ENCODE peak calls at places on chromosomes 7 and 10, in eight cellular contexts. W is thyroid gland, C is Peyer's patch, M is endothelial cell of umbilical vein, B is stomach, X is HCT116, O is H54, D is NB4. J is an unnamed sample.

GRCh38 chr10:71729023-71729649 is 9.6 kb upstream of the C10orf105 start:
- DNase-seq in W (peak), B (peak), C (peak), M (no peak), O (peak), X (no peak), D (peak), J (peak)

GRCh38 chr7:134605978-134606923 is 40.4 kb upstream of the BPGM start:
- DNase-seq in W (peak), X (peak), B (peak), O (peak), C (peak), M (peak), D (peak), J (peak)

GRCh38 chr10:29947701-29948060 is 111.7 kb downstream of the JCAD start:
- DNase-seq in X (no peak), B (no peak), W (no peak), C (no peak), O (no peak), M (no peak), D (no peak), J (no peak)

GRCh38 chr7:51732066-51732465 is 415.5 kb upstream of the COBL start:
- DNase-seq in O (no peak), W (peak), D (no peak), X (no peak), B (no peak), C (no peak), M (no peak), J (no peak)

GRCh38 chr7:80923211-80923612 is 4.4 kb upstream of the SEMA3C start:
- DNase-seq in C (no peak), B (no peak), O (no peak), W (no peak), X (no peak), D (no peak), M (no peak), J (no peak)

GRCh38 chr10:89478739-89479116 is 56.7 kb downstream of the SLC16A12 start:
- DNase-seq in C (no peak), O (no peak), X (no peak), W (no peak), M (no peak), D (no peak), B (no peak), J (no peak)

GRCh38 chr10:129843131-129843541 is 120.9 kb downstream of the EBF3 start:
- DNase-seq in M (no peak), B (no peak), D (no peak), W (no peak), O (no peak), X (no peak), C (no peak), J (no peak)

GRCh38 chr7:33485746-33486491 is 356.6 kb downstream of the BBS9 start:
- DNase-seq in X (no peak), W (no peak), C (no peak), B (no peak), D (no peak), O (no peak), M (no peak), J (no peak)

GRCh38 chr10:49612513-49613159 is 1.2 kb upstream of the CHAT start:
- DNase-seq in M (no peak), O (no peak), W (no peak), D (peak), C (peak), X (no peak), B (no peak), J (no peak)

GRCh38 chr10:60816624-60817023 is 38.3 kb downstream of the CDK1 start:
- DNase-seq in X (peak), O (peak), D (peak), C (no peak), W (peak), B (peak), M (peak), J (peak)

GRCh38 chr10:24494236-24494635 is 229.5 kb downstream of the ARHGAP21 start:
- DNase-seq in W (no peak), X (no peak), O (no peak), M (no peak), B (no peak), D (no peak), C (no peak), J (no peak)

GRCh38 chr7:155787171-155787851 is 25.0 kb downstream of the SHH start:
- DNase-seq in X (no peak), M (no peak), W (no peak), C (peak), B (no peak), O (no peak), D (peak), J (no peak)

GRCh38 chr7:37065779-37066271 is 341.5 kb upstream of the AOAH start:
- DNase-seq in W (no peak), B (no peak), O (no peak), D (no peak), C (no peak), M (peak), X (no peak), J (no peak)

GRCh38 chr7:74665296-74665938 is 7.9 kb downstream of the GTF2I start:
- DNase-seq in C (no peak), M (no peak), D (no peak), W (no peak), B (no peak), O (no peak), X (no peak), J (no peak)

GRCh38 chr7:102111063-102111757 is 175.5 kb upstream of the SH2B2 start:
- DNase-seq in B (no peak), C (no peak), W (no peak), X (no peak), D (no peak), M (no peak), O (no peak), J (no peak)

GRCh38 chr10:61939575-61940301 is 38.2 kb downstream of the ARID5B start:
- DNase-seq in X (no peak), C (no peak), D (no peak), O (no peak), M (peak), B (no peak), W (no peak), J (no peak)

GRCh38 chr7:19113001-19113349 is 4.5 kb downstream of the TWIST1 start:
- DNase-seq in M (no peak), W (no peak), D (no peak), B (no peak), X (no peak), C (no peak), O (no peak), J (no peak)

GRCh38 chr10:126097558-126098215 is 201.3 kb downstream of the FANK1 start:
- DNase-seq in X (no peak), O (no peak), W (no peak), B (no peak), C (no peak), M (no peak), D (no peak), J (no peak)

GRCh38 chr7:22589641-22590141 is 89.7 kb upstream of the STEAP1B start:
- DNase-seq in W (peak), C (no peak), M (peak), B (no peak), O (no peak), D (no peak), X (no peak), J (no peak)

GRCh38 chr7:156025675-156026074 is 213.4 kb upstream of the SHH start:
- DNase-seq in O (no peak), X (no peak), C (no peak), M (no peak), D (no peak), B (peak), W (no peak), J (no peak)

GRCh38 chr7:41996381-41997035 is 240.5 kb downstream of the GLI3 start:
- DNase-seq in X (no peak), D (no peak), O (peak), M (peak), W (no peak), B (no peak), C (no peak), J (no peak)

GRCh38 chr10:100129424-100129823 is 47.8 kb upstream of the CPN1 start:
- DNase-seq in W (no peak), O (no peak), M (peak), B (no peak), D (no peak), C (no peak), X (no peak), J (no peak)

GRCh38 chr7:142871260-142872105 is 14.1 kb downstream of the TRPV6 start:
- DNase-seq in B (no peak), C (no peak), D (no peak), W (no peak), X (no peak), M (no peak), O (no peak), J (no peak)

GRCh38 chr10:79111427-79111826 is 42.7 kb downstream of the ZMIZ1 start:
- DNase-seq in W (no peak), X (no peak), D (no peak), O (peak), C (no peak), B (no peak), M (no peak), J (peak)

GRCh38 chr10:74047304-74047703 is 49.4 kb downstream of the VCL start:
- DNase-seq in W (no peak), B (no peak), X (no peak), O (no peak), M (no peak), D (peak), C (no peak), J (no peak)

GRCh38 chr10:116706281-116706680 is 36.1 kb downstream of the HSPA12A start:
- DNase-seq in M (no peak), C (no peak), W (no peak), X (no peak), D (no peak), B (no peak), O (no peak), J (no peak)

GRCh38 chr10:72320676-72321247 is 34.0 kb downstream of the DNAJB12 start:
- DNase-seq in C (peak), D (peak), O (peak), M (peak), W (peak), B (peak), X (peak), J (peak)

GRCh38 chr7:351256-351655 is 61.3 kb downstream of the FOXL3 start:
- DNase-seq in O (no peak), B (no peak), M (peak), D (no peak), C (no peak), W (peak), X (no peak), J (no peak)

GRCh38 chr7:75638607-75639070 is 100.1 kb downstream of the HIP1 start:
- DNase-seq in B (peak), O (peak), X (no peak), W (peak), D (no peak), C (peak), M (peak), J (peak)

GRCh38 chr7:155291729-155292128 is 5.9 kb upstream of the INSIG1 start:
- DNase-seq in B (no peak), O (no peak), C (no peak), M (no peak), D (no peak), X (no peak), W (no peak), J (no peak)

GRCh38 chr10:68327889-68328786 is 3.7 kb upstream of the HNRNPH3 start:
- DNase-seq in X (peak), C (no peak), M (peak), W (no peak), O (peak), D (peak), B (no peak), J (no peak)

GRCh38 chr10:103640436-103641181 is 147.1 kb downstream of the NEURL1 start:
- DNase-seq in X (no peak), O (no peak), D (no peak), W (no peak), C (no peak), M (no peak), B (no peak), J (no peak)

GRCh38 chr10:32983333-32983909 is 25.4 kb upstream of the ITGB1 start:
- DNase-seq in D (peak), W (no peak), X (peak), M (peak), B (no peak), O (no peak), C (no peak), J (no peak)

GRCh38 chr7:379456-380225 is 89.7 kb downstream of the FOXL3 start:
- DNase-seq in C (no peak), O (no peak), W (peak), X (no peak), B (peak), M (no peak), D (no peak), J (no peak)

DNA sequence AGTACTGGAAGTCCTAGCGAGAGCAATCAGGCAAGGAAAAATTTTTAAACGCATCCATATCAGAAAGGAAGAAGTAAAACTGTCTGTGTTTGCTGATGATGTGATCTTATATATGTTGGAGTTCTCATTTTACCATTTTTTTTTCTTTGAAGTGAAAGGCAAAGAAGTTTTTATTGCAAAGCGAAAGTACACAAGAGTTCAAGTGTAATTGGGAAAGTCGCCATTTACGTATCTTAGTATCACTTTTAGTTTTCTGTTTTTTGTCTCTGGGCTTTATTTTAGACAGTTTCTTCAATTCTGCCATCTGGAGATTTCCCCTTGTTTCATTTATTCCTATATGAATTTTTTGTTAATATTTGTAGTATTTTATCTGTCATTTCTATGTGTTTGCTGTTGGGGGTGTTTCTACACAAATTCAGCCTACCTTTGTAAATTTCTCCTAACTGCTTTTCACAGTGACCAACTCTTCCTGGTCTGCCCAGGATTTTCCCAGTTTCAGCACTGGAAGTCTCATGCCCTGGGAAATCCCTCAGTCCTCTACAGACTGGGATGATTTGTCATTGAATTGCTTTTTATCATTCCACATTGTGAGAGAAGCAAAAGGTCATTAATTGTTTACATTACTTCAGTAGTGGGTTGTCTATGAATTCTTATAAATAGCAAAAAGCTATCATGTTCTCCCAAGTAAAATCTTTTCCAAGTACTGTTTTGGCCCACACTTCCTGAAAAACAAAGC is 23.2 kb downstream of the BET1 start:
- DNase-seq in C (no peak), B (no peak), W (no peak), O (no peak), X (no peak), M (peak), D (no peak), J (no peak)
- TF ChIP-seq POLR2A in C (no peak), B (no peak), W (no peak), O (no peak), X (no peak), M (no peak), D (no peak), J (no peak)

GRCh38 chr10:120209124-120209523 is 247.9 kb upstream of the PLPP4 start:
- DNase-seq in W (no peak), M (no peak), D (no peak), B (no peak), C (no peak), X (no peak), O (no peak), J (no peak)
- TF ChIP-seq POLR2A in W (no peak), M (no peak), D (no peak), B (no peak), C (no peak), X (no peak), O (no peak), J (no peak)

GRCh38 chr10:75403144-75404022 is 1.8 kb upstream of the ZNF503 start:
- DNase-seq in B (peak), O (no peak), D (peak), X (no peak), M (peak), W (peak), C (peak), J (peak)

GRCh38 chr10:75401569-75402485 is at the start of gene ZNF503:
- DNase-seq in W (peak), D (peak), M (peak), X (peak), B (peak), O (peak), C (peak), J (peak)

GRCh38 chr10:75404023-75404334 is 2.4 kb upstream of the ZNF503 start:
- DNase-seq in W (no peak), D (no peak), B (no peak), C (no peak), X (no peak), M (no peak), O (no peak), J (no peak)

GRCh38 chr10:75400769-75401568 is 595 bp downstream of the ZNF503 start:
- DNase-seq in C (peak), O (peak), W (peak), D (peak), X (no peak), M (peak), B (peak), J (peak)

DNA sequence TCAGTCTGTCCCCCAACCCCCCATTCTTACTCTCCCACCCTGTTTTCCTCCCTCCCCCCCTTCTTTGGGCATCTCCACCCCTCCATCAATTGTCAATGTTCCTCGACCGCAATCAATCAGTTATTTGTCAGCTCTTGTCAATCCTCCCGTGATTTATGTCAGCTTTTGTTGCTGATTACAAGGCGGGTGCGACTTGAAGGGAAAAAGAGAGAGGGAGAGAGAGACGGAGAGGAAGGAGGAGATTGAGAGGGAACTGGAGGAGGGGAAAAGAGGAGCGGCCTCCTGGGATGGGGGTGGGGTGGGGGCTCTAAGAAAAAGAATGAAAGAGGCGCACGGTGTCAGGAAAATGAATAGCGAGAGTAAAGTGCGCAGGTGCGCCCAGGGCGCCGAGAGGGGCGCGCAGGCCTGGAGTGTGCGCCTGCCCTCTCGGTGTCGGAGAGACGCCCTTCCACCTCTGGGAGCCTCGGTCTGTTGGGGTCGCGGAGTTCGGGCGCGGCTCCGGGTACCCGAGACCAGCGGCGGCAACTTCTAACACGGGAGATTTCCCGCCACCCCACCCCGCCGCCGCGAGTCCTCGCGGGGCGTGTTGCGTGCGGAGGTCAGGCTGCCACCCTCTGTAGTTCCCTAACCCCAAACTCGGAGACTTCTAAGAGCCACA is 1.1 kb upstream of the ZNF503 start:
- DNase-seq in M (no peak), W (peak), X (no peak), D (peak), C (peak), B (peak), O (peak), J (peak)
- TF ChIP-seq POLR2A in M (no peak), W (peak), X (no peak), D (peak), C (no peak), B (no peak), O (peak), J (no peak)

DNA sequence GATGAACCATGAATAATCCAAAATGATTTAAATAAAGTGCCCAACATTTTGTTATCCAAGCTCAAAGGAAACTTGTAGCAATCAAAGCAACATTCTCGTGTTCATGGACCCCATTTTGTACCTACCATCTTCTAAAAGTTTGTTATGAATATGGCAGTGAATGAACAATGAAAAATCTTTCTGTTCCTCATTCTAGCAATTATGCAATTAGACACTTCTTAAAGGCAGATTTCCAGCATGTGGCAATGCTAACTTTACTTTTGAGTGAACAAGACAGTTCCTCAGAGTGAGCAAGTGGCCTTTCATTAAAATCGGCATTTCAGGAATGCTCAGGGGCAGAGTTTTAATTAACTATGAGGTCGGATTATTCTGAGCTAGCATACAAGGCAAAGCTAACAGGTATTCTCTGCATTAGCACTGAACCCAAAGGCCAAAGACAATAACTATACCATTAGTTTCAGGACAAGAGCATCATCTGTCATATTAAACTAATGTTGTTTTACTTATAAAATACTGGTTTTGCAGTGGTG is 48.4 kb upstream of the NFE2L3 start:
- DNase-seq in C (no peak), M (no peak), X (no peak), D (peak), B (no peak), W (no peak), O (no peak), J (no peak)
- TF ChIP-seq POLR2A in C (no peak), M (no peak), X (no peak), D (peak), B (no peak), W (no peak), O (no peak), J (no peak)

DNA sequence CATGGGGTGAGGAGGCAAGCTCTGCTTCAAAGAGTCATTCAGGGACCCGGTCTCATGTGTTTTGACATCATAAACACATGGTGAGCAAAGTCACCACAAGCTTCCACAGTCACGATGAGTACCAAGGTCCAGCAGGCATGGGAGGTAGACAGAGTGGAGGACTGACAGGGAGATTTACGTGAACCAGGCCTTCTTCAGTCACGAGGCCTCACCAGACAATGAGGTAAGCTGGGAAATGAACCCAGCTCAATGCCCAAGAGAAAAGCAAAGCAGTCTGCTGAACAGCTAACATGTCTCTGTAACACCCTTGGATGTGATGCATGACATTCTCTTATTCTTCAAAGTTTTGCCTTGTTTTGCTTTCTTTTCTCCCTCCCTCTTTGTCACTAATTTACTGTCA is 8.8 kb downstream of the PPP1R17 start:
- DNase-seq in O (no peak), M (no peak), X (no peak), C (no peak), D (no peak), W (no peak), B (no peak), J (no peak)
- TF ChIP-seq POLR2A in O (no peak), M (no peak), X (no peak), C (no peak), D (no peak), W (no peak), B (no peak), J (no peak)

DNA sequence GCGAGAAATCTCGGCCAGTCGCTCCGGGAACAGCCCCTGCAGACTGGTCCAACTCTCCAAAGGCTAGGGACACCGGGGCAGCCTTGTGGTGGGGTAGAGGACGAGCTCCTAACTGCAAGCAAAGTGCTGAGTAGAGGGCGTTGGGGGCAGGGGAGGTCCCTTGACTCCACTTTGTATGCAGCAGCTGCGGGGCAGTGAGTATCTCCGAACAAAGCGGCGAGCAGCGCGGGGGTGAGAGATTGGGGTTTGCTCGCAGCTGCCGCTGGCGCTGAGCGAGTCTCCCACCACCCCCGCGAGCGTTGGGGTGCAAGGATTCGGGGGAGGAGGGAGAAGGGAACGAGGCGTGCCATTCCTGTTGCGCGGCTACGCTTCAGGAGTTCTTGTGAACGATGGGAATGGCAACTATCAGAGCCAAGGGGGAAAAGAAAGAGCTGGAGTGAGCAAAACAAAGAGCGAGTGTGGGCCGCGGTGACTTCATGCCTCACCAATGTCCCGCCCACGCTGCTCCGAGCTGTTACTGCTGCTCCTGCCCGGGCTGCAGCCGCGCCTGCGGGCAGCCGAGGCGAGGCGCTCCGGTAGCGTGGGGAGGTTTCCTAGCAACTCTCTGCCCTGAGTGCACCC is 414 bp upstream of the ITGB8 start:
- DNase-seq in M (peak), C (peak), B (peak), X (no peak), W (peak), D (peak), O (peak), J (peak)
- TF ChIP-seq POLR2A in M (no peak), C (peak), B (no peak), X (peak), W (peak), D (no peak), O (peak), J (peak)

J was measured in body of pancreas.